ENCODE peak calls at places on chromosomes 2 and 18, in four cellular contexts. X, Y, A and J are unnamed samples. For H3K9me3, the result is how much of the 10 kb centered on the place peaks cover.

GRCh38 chr2:201622306-201622705 is 21.0 kb downstream of the TMEM237 start:
- DNase-seq in X (no peak), Y (peak), A (no peak), J (no peak)

GRCh38 chr2:134252092-134252775 is 1.6 kb upstream of the MGAT5 start:
- DNase-seq in X (no peak), Y (peak), A (no peak), J (no peak)

GRCh38 chr2:75200140-75200985 is 1.0 kb upstream of the TACR1 start:
- DNase-seq in X (peak), Y (peak), A (peak), J (no peak)

GRCh38 chr18:64332851-64333250 is 184.0 kb upstream of the LINC00305 start:
- DNase-seq in X (no peak), Y (no peak), A (no peak), J (no peak)

GRCh38 chr2:231191896-231192872 is 6.2 kb upstream of the ARMC9 start:
- DNase-seq in X (peak), Y (peak), A (peak), J (peak)

GRCh38 chr2:39640107-39640506 is 25.6 kb upstream of the TMEM178A start:
- DNase-seq in X (no peak), Y (no peak), A (peak), J (peak)

GRCh38 chr2:45024600-45025291 is 15.5 kb upstream of the SIX2 start:
- DNase-seq in X (no peak), Y (peak), A (no peak), J (no peak)

GRCh38 chr18:31607384-31607783 is 15.7 kb downstream of the TTR start:
- DNase-seq in X (no peak), Y (no peak), A (no peak), J (no peak)

GRCh38 chr2:233711312-233712008 is 1.2 kb upstream of the UGT1A5 start:
- DNase-seq in X (peak), Y (peak), A (peak), J (no peak)

GRCh38 chr2:182924311-182924710 is 57.9 kb upstream of the FRZB start:
- DNase-seq in X (no peak), Y (peak), A (no peak), J (no peak)

GRCh38 chr18:58364867-58365533 is 263.9 kb downstream of the ALPK2 start:
- DNase-seq in X (no peak), Y (peak), A (no peak), J (no peak)

GRCh38 chr2:68478688-68479087 is 11.3 kb downstream of the APLF start:
- DNase-seq in X (no peak), Y (no peak), A (no peak), J (no peak)

GRCh38 chr2:38301340-38301968 is 75.6 kb downstream of the ATL2 start:
- DNase-seq in X (no peak), Y (no peak), A (peak), J (no peak)

GRCh38 chr18:48036641-48037421 is 106.4 kb upstream of the SMAD2 start:
- DNase-seq in X (peak), Y (no peak), A (no peak), J (no peak)

GRCh38 chr2:172888704-172889103 is 153.1 kb downstream of the RAPGEF4 start:
- DNase-seq in X (no peak), Y (no peak), A (no peak), J (no peak)

GRCh38 chr2:36748166-36748565 is 51.7 kb downstream of the VIT start:
- DNase-seq in X (no peak), Y (peak), A (no peak), J (no peak)

GRCh38 chr2:37871453-37872191 is 53.5 kb upstream of the RMDN2 start:
- DNase-seq in X (no peak), Y (peak), A (no peak), J (no peak)

GRCh38 chr2:203603451-203604389 is 68.6 kb upstream of the RAPH1 start:
- DNase-seq in X (no peak), Y (no peak), A (no peak), J (no peak)

GRCh38 chr2:98518106-98518505 is 73.4 kb downstream of the INPP4A start:
- DNase-seq in X (no peak), Y (no peak), A (no peak), J (no peak)

GRCh38 chr18:7307018-7307417 is 76.1 kb downstream of the LRRC30 start:
- DNase-seq in X (peak), Y (no peak), A (no peak), J (no peak)

GRCh38 chr2:206086683-206087350 is 843 bp upstream of the INO80D start:
- DNase-seq in X (no peak), Y (no peak), A (no peak), J (no peak)

GRCh38 chr2:206011795-206012194 is 74.2 kb downstream of the INO80D start:
- DNase-seq in X (no peak), Y (no peak), A (no peak), J (no peak)

GRCh38 chr18:72895548-72895947 is 27.8 kb upstream of the NETO1 start:
- DNase-seq in X (no peak), Y (no peak), A (no peak), J (no peak)

GRCh38 chr18:58254873-58255511 is 211.0 kb downstream of the NEDD4L start:
- DNase-seq in X (no peak), Y (peak), A (peak), J (peak)

GRCh38 chr2:55019547-55020258 is 30.5 kb downstream of the RTN4 start:
- DNase-seq in X (no peak), Y (no peak), A (no peak), J (no peak)

GRCh38 chr18:44968336-44968735 is 287.6 kb downstream of the SETBP1 start:
- DNase-seq in X (no peak), Y (no peak), A (no peak), J (no peak)

GRCh38 chr2:212288308-212288707 is 250.3 kb downstream of the ERBB4 start:
- DNase-seq in X (no peak), Y (no peak), A (no peak), J (no peak)

GRCh38 chr2:9757430-9758287 is 85.6 kb upstream of the TAF1B start:
- DNase-seq in X (no peak), Y (peak), A (peak), J (peak)

GRCh38 chr2:241811209-241811951 is 2.4 kb downstream of the NEU4 start:
- DNase-seq in X (peak), Y (no peak), A (peak), J (peak)

GRCh38 chr2:72341639-72342038 is 194.0 kb upstream of the CYP26B1 start:
- DNase-seq in X (no peak), Y (no peak), A (no peak), J (no peak)

GRCh38 chr18:70046207-70046606 is 98.5 kb upstream of the CD226 start:
- DNase-seq in X (no peak), Y (no peak), A (no peak), J (no peak)

GRCh38 chr2:190786404-190787166 is 94.0 kb upstream of the GLS start:
- DNase-seq in X (no peak), Y (no peak), A (no peak), J (no peak)

GRCh38 chr2:61537590-61538178 is 472 bp downstream of the XPO1 start:
- DNase-seq in X (no peak), Y (no peak), A (no peak), J (no peak)

GRCh38 chr2:215352602-215353001 is 40.7 kb downstream of the ATIC start:
- DNase-seq in X (no peak), Y (no peak), A (no peak), J (no peak)

GRCh38 chr18:44896817-44897216 is 216.1 kb downstream of the SETBP1 start:
- DNase-seq in X (no peak), Y (no peak), A (no peak), J (no peak)

GRCh38 chr2:107146181-107146580 is 260.2 kb upstream of the ST6GAL2 start:
- DNase-seq in X (no peak), Y (no peak), A (no peak), J (no peak)

DNA sequence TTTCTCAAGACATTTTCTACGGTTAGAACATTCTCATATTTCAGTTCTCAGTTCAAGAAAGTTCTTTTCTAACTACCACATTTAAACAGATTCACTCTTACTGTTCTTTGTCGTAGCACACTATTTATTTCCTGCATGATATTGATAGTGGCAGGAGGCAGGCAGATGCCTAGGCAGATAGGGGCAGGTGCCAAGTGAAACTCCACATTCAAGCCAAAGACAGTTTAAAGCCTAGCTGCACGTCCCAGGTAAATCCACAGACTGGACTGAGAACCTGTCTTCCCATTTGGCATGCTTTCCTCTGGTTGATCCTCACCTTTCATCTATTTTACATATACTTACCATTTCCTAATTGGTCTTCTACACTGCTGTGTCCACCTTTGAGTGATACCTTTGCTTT is 359.3 kb downstream of the TMX3 start:
- DNase-seq in X (no peak), Y (no peak), A (no peak), J (no peak)
- H3K9me3 ChIP-seq in X (under half), Y (under half), A (under half), J (under half)

GRCh38 chr18:2811416-2811815 is 35.4 kb upstream of the EMILIN2 start:
- DNase-seq in X (no peak), Y (no peak), A (no peak), J (no peak)
- TF ChIP-seq CTCF in X (no peak), Y (no peak), A (no peak), J (no peak)

DNA sequence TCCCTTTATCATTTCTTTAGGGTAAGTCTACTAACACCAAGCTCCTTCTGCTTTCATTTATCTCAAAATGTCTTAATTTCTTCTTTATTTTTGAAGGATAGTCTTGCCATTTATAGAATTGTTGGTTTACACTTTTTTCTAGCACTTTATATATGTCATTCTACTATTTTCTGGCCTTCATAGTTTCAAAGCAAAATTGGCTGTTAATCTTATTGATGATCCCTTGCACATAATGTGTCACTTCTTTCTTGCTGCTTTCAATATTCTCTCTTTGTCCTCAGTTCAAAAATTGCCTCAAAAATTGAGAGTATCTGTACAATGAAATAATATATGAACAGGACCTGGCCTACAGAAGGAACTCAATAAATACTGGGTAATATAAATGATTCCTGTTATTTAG is 7.9 kb upstream of the TANK start:
- DNase-seq in X (no peak), Y (no peak), A (no peak), J (no peak)
- H3K9me3 ChIP-seq in X (under half), Y (under half), A (under half), J (under half)

GRCh38 chr18:60090170-60090569 is 190.4 kb downstream of the PMAIP1 start:
- DNase-seq in X (no peak), Y (no peak), A (no peak), J (no peak)
- TF ChIP-seq CTCF in X (no peak), Y (no peak), A (no peak), J (no peak)